ENCODE peak calls at places on chromosome 3, in ten cellular contexts. One of them, this sample, is unnamed. For H3K36me3, the result is how much of the 10 kb centered on the place peaks cover.

GRCh38 chr3:189792046-189792929 is 161.1 kb downstream of the TP63 start:
- DNase-seq in CD4-positive, CD25-positive, alpha-beta regulatory T cell: no peak
- DNase-seq in ovary: no peak
- DNase-seq in left lung: no peak
- DNase-seq in mammary epithelial cell: peak
- DNase-seq in MM.1S: no peak
- DNase-seq in Peyer's patch: no peak
- DNase-seq in naive thymus-derived CD4-positive, alpha-beta T cell: no peak
- DNase-seq in H7: no peak
- DNase-seq in tibial artery: no peak
- DNase-seq in this sample: no peak

GRCh38 chr3:132690040-132690439 is 29.9 kb downstream of the UBA5 start:
- DNase-seq in CD4-positive, CD25-positive, alpha-beta regulatory T cell: no peak
- DNase-seq in H7: no peak
- DNase-seq in mammary epithelial cell: no peak
- DNase-seq in left lung: no peak
- DNase-seq in MM.1S: no peak
- DNase-seq in naive thymus-derived CD4-positive, alpha-beta T cell: no peak
- DNase-seq in tibial artery: no peak
- DNase-seq in Peyer's patch: no peak
- DNase-seq in ovary: no peak
- DNase-seq in this sample: no peak

GRCh38 chr3:171125010-171125409 is 98.5 kb upstream of the SLC2A2 start:
- DNase-seq in left lung: no peak
- DNase-seq in tibial artery: no peak
- DNase-seq in Peyer's patch: no peak
- DNase-seq in naive thymus-derived CD4-positive, alpha-beta T cell: no peak
- DNase-seq in mammary epithelial cell: no peak
- DNase-seq in H7: no peak
- DNase-seq in MM.1S: no peak
- DNase-seq in ovary: no peak
- DNase-seq in CD4-positive, CD25-positive, alpha-beta regulatory T cell: no peak
- DNase-seq in this sample: no peak

GRCh38 chr3:145767909-145768308 is 393.1 kb downstream of the PLOD2 start:
- DNase-seq in MM.1S: peak
- DNase-seq in CD4-positive, CD25-positive, alpha-beta regulatory T cell: no peak
- DNase-seq in naive thymus-derived CD4-positive, alpha-beta T cell: no peak
- DNase-seq in ovary: no peak
- DNase-seq in tibial artery: no peak
- DNase-seq in Peyer's patch: no peak
- DNase-seq in left lung: no peak
- DNase-seq in H7: no peak
- DNase-seq in mammary epithelial cell: no peak
- DNase-seq in this sample: no peak

GRCh38 chr3:39531681-39532080 is 64.2 kb downstream of the MOBP start:
- DNase-seq in left lung: no peak
- DNase-seq in H7: no peak
- DNase-seq in ovary: no peak
- DNase-seq in tibial artery: no peak
- DNase-seq in Peyer's patch: no peak
- DNase-seq in CD4-positive, CD25-positive, alpha-beta regulatory T cell: no peak
- DNase-seq in mammary epithelial cell: peak
- DNase-seq in naive thymus-derived CD4-positive, alpha-beta T cell: no peak
- DNase-seq in MM.1S: no peak
- DNase-seq in this sample: no peak

GRCh38 chr3:174186339-174186984 is 672.7 kb upstream of the NAALADL2 start:
- DNase-seq in naive thymus-derived CD4-positive, alpha-beta T cell: no peak
- DNase-seq in H7: no peak
- DNase-seq in tibial artery: no peak
- DNase-seq in ovary: no peak
- DNase-seq in mammary epithelial cell: no peak
- DNase-seq in left lung: no peak
- DNase-seq in MM.1S: no peak
- DNase-seq in Peyer's patch: no peak
- DNase-seq in CD4-positive, CD25-positive, alpha-beta regulatory T cell: no peak
- DNase-seq in this sample: no peak

GRCh38 chr3:100609305-100609704 is at the start of gene ADGRG7:
- DNase-seq in CD4-positive, CD25-positive, alpha-beta regulatory T cell: peak
- DNase-seq in tibial artery: no peak
- DNase-seq in mammary epithelial cell: no peak
- DNase-seq in H7: no peak
- DNase-seq in naive thymus-derived CD4-positive, alpha-beta T cell: no peak
- DNase-seq in left lung: no peak
- DNase-seq in ovary: no peak
- DNase-seq in Peyer's patch: no peak
- DNase-seq in MM.1S: no peak
- DNase-seq in this sample: no peak

GRCh38 chr3:177357352-177358084 is 160.2 kb upstream of the TBL1XR1 start:
- DNase-seq in H7: no peak
- DNase-seq in MM.1S: peak
- DNase-seq in left lung: no peak
- DNase-seq in Peyer's patch: no peak
- DNase-seq in naive thymus-derived CD4-positive, alpha-beta T cell: no peak
- DNase-seq in mammary epithelial cell: peak
- DNase-seq in CD4-positive, CD25-positive, alpha-beta regulatory T cell: peak
- DNase-seq in tibial artery: peak
- DNase-seq in ovary: no peak
- DNase-seq in this sample: peak

GRCh38 chr3:143424874-143425273 is 305.3 kb downstream of the CHST2 start:
- DNase-seq in Peyer's patch: no peak
- DNase-seq in H7: no peak
- DNase-seq in tibial artery: no peak
- DNase-seq in naive thymus-derived CD4-positive, alpha-beta T cell: no peak
- DNase-seq in left lung: no peak
- DNase-seq in ovary: no peak
- DNase-seq in CD4-positive, CD25-positive, alpha-beta regulatory T cell: no peak
- DNase-seq in mammary epithelial cell: no peak
- DNase-seq in MM.1S: no peak
- DNase-seq in this sample: no peak

GRCh38 chr3:143418391-143418790 is 298.8 kb downstream of the CHST2 start:
- DNase-seq in naive thymus-derived CD4-positive, alpha-beta T cell: no peak
- DNase-seq in ovary: no peak
- DNase-seq in H7: no peak
- DNase-seq in CD4-positive, CD25-positive, alpha-beta regulatory T cell: no peak
- DNase-seq in mammary epithelial cell: no peak
- DNase-seq in MM.1S: no peak
- DNase-seq in left lung: no peak
- DNase-seq in Peyer's patch: no peak
- DNase-seq in tibial artery: no peak
- DNase-seq in this sample: no peak

GRCh38 chr3:143416229-143416628 is 296.7 kb downstream of the CHST2 start:
- DNase-seq in ovary: no peak
- DNase-seq in MM.1S: no peak
- DNase-seq in Peyer's patch: no peak
- DNase-seq in mammary epithelial cell: no peak
- DNase-seq in tibial artery: no peak
- DNase-seq in CD4-positive, CD25-positive, alpha-beta regulatory T cell: no peak
- DNase-seq in H7: no peak
- DNase-seq in left lung: no peak
- DNase-seq in naive thymus-derived CD4-positive, alpha-beta T cell: no peak
- DNase-seq in this sample: no peak

DNA sequence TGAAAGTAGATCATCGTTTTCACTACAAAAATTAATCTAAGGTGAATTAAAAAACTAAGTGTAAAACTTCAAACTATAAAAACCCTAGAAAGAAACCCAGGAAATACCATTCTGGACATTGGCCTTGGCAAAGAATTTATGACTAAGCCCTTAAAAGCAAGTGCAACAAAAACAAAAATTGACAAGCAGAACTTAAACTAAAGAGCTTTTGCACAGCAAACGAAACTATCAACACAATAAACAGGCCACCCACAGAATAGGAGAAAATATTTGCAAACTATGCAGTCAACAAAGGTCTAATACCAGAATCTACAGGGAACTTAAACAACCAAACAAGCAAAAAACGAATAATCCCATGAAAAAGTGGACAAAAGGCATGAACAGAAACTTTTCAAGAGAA is 302.0 kb downstream of the CHST2 start:
- DNase-seq in CD4-positive, CD25-positive, alpha-beta regulatory T cell: no peak
- DNase-seq in Peyer's patch: no peak
- DNase-seq in left lung: no peak
- DNase-seq in H7: no peak
- DNase-seq in tibial artery: no peak
- DNase-seq in naive thymus-derived CD4-positive, alpha-beta T cell: no peak
- DNase-seq in mammary epithelial cell: no peak
- DNase-seq in ovary: no peak
- DNase-seq in MM.1S: no peak
- DNase-seq in this sample: no peak
- H3K36me3 ChIP-seq in CD4-positive, CD25-positive, alpha-beta regulatory T cell: under half
- H3K36me3 ChIP-seq in Peyer's patch: under half
- H3K36me3 ChIP-seq in left lung: under half
- H3K36me3 ChIP-seq in H7: under half
- H3K36me3 ChIP-seq in tibial artery: under half
- H3K36me3 ChIP-seq in naive thymus-derived CD4-positive, alpha-beta T cell: under half
- H3K36me3 ChIP-seq in mammary epithelial cell: under half
- H3K36me3 ChIP-seq in ovary: under half
- H3K36me3 ChIP-seq in MM.1S: under half
- H3K36me3 ChIP-seq in this sample: under half

GRCh38 chr3:155135003-155135402 is 54.9 kb downstream of the MME start:
- DNase-seq in left lung: no peak
- DNase-seq in Peyer's patch: no peak
- DNase-seq in MM.1S: no peak
- DNase-seq in naive thymus-derived CD4-positive, alpha-beta T cell: no peak
- DNase-seq in H7: no peak
- DNase-seq in CD4-positive, CD25-positive, alpha-beta regulatory T cell: no peak
- DNase-seq in mammary epithelial cell: no peak
- DNase-seq in ovary: no peak
- DNase-seq in tibial artery: no peak
- DNase-seq in this sample: no peak

GRCh38 chr3:155130001-155130400 is 49.9 kb downstream of the MME start:
- DNase-seq in naive thymus-derived CD4-positive, alpha-beta T cell: no peak
- DNase-seq in ovary: no peak
- DNase-seq in MM.1S: no peak
- DNase-seq in tibial artery: no peak
- DNase-seq in mammary epithelial cell: no peak
- DNase-seq in H7: no peak
- DNase-seq in Peyer's patch: no peak
- DNase-seq in left lung: no peak
- DNase-seq in CD4-positive, CD25-positive, alpha-beta regulatory T cell: no peak
- DNase-seq in this sample: no peak

GRCh38 chr3:155131104-155131503 is 51.0 kb downstream of the MME start:
- DNase-seq in tibial artery: no peak
- DNase-seq in left lung: no peak
- DNase-seq in MM.1S: no peak
- DNase-seq in mammary epithelial cell: peak
- DNase-seq in naive thymus-derived CD4-positive, alpha-beta T cell: no peak
- DNase-seq in Peyer's patch: no peak
- DNase-seq in CD4-positive, CD25-positive, alpha-beta regulatory T cell: no peak
- DNase-seq in ovary: no peak
- DNase-seq in H7: no peak
- DNase-seq in this sample: no peak

GRCh38 chr3:155129396-155129795 is 49.3 kb downstream of the MME start:
- DNase-seq in naive thymus-derived CD4-positive, alpha-beta T cell: no peak
- DNase-seq in Peyer's patch: no peak
- DNase-seq in ovary: no peak
- DNase-seq in MM.1S: no peak
- DNase-seq in tibial artery: no peak
- DNase-seq in left lung: no peak
- DNase-seq in mammary epithelial cell: no peak
- DNase-seq in CD4-positive, CD25-positive, alpha-beta regulatory T cell: no peak
- DNase-seq in H7: no peak
- DNase-seq in this sample: no peak
- H3K36me3 ChIP-seq in naive thymus-derived CD4-positive, alpha-beta T cell: under half
- H3K36me3 ChIP-seq in Peyer's patch: under half
- H3K36me3 ChIP-seq in ovary: under half
- H3K36me3 ChIP-seq in MM.1S: under half
- H3K36me3 ChIP-seq in tibial artery: under half
- H3K36me3 ChIP-seq in left lung: under half
- H3K36me3 ChIP-seq in mammary epithelial cell: under half
- H3K36me3 ChIP-seq in CD4-positive, CD25-positive, alpha-beta regulatory T cell: under half
- H3K36me3 ChIP-seq in H7: under half
- H3K36me3 ChIP-seq in this sample: under half

GRCh38 chr3:97954193-97954827 is 17.9 kb downstream of the RIOX2 start:
- DNase-seq in H7: no peak
- DNase-seq in tibial artery: no peak
- DNase-seq in Peyer's patch: no peak
- DNase-seq in MM.1S: no peak
- DNase-seq in naive thymus-derived CD4-positive, alpha-beta T cell: no peak
- DNase-seq in left lung: peak
- DNase-seq in mammary epithelial cell: no peak
- DNase-seq in ovary: no peak
- DNase-seq in CD4-positive, CD25-positive, alpha-beta regulatory T cell: no peak
- DNase-seq in this sample: no peak

GRCh38 chr3:97952280-97952679 is 20.0 kb downstream of the RIOX2 start:
- DNase-seq in mammary epithelial cell: no peak
- DNase-seq in H7: no peak
- DNase-seq in ovary: no peak
- DNase-seq in naive thymus-derived CD4-positive, alpha-beta T cell: no peak
- DNase-seq in tibial artery: peak
- DNase-seq in MM.1S: no peak
- DNase-seq in Peyer's patch: no peak
- DNase-seq in CD4-positive, CD25-positive, alpha-beta regulatory T cell: no peak
- DNase-seq in left lung: peak
- DNase-seq in this sample: no peak

GRCh38 chr3:97949743-97950142 is 22.5 kb downstream of the RIOX2 start:
- DNase-seq in CD4-positive, CD25-positive, alpha-beta regulatory T cell: no peak
- DNase-seq in Peyer's patch: no peak
- DNase-seq in left lung: no peak
- DNase-seq in tibial artery: no peak
- DNase-seq in MM.1S: no peak
- DNase-seq in mammary epithelial cell: no peak
- DNase-seq in H7: no peak
- DNase-seq in naive thymus-derived CD4-positive, alpha-beta T cell: no peak
- DNase-seq in ovary: no peak
- DNase-seq in this sample: no peak

GRCh38 chr3:97950360-97950759 is 21.9 kb downstream of the RIOX2 start:
- DNase-seq in ovary: no peak
- DNase-seq in CD4-positive, CD25-positive, alpha-beta regulatory T cell: no peak
- DNase-seq in tibial artery: no peak
- DNase-seq in mammary epithelial cell: no peak
- DNase-seq in Peyer's patch: no peak
- DNase-seq in naive thymus-derived CD4-positive, alpha-beta T cell: no peak
- DNase-seq in left lung: no peak
- DNase-seq in H7: no peak
- DNase-seq in MM.1S: no peak
- DNase-seq in this sample: no peak

GRCh38 chr3:97952872-97953271 is 19.4 kb downstream of the RIOX2 start:
- DNase-seq in MM.1S: no peak
- DNase-seq in Peyer's patch: no peak
- DNase-seq in CD4-positive, CD25-positive, alpha-beta regulatory T cell: no peak
- DNase-seq in naive thymus-derived CD4-positive, alpha-beta T cell: no peak
- DNase-seq in left lung: no peak
- DNase-seq in tibial artery: no peak
- DNase-seq in H7: no peak
- DNase-seq in ovary: no peak
- DNase-seq in mammary epithelial cell: peak
- DNase-seq in this sample: no peak
- H3K36me3 ChIP-seq in MM.1S: under half
- H3K36me3 ChIP-seq in Peyer's patch: under half
- H3K36me3 ChIP-seq in CD4-positive, CD25-positive, alpha-beta regulatory T cell: half or more
- H3K36me3 ChIP-seq in naive thymus-derived CD4-positive, alpha-beta T cell: under half
- H3K36me3 ChIP-seq in left lung: under half
- H3K36me3 ChIP-seq in tibial artery: under half
- H3K36me3 ChIP-seq in H7: under half
- H3K36me3 ChIP-seq in ovary: under half
- H3K36me3 ChIP-seq in mammary epithelial cell: under half
- H3K36me3 ChIP-seq in this sample: under half

DNA sequence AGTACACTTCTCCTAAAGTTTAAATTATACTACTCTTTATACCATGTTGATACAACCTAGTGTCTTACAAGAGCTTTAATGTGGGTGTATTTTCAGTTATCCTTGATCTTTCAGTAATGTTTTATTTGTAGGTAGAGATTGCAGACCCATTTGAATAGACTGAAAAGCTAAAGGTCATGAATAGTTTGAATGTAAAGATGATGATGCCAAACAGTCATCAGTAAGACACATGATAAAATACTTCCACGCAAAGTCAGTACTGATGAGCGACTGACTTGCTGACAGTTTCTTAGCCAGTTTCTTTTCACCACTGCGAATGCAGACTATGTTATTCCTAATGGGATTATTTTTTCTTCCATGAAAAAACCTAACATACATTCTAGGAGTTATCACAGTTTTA is 15.3 kb downstream of the SACM1L start:
- DNase-seq in mammary epithelial cell: no peak
- DNase-seq in naive thymus-derived CD4-positive, alpha-beta T cell: no peak
- DNase-seq in Peyer's patch: no peak
- DNase-seq in H7: no peak
- DNase-seq in CD4-positive, CD25-positive, alpha-beta regulatory T cell: no peak
- DNase-seq in MM.1S: no peak
- DNase-seq in ovary: no peak
- DNase-seq in left lung: no peak
- DNase-seq in tibial artery: no peak
- DNase-seq in this sample: no peak
- H3K36me3 ChIP-seq in mammary epithelial cell: under half
- H3K36me3 ChIP-seq in naive thymus-derived CD4-positive, alpha-beta T cell: under half
- H3K36me3 ChIP-seq in Peyer's patch: under half
- H3K36me3 ChIP-seq in H7: under half
- H3K36me3 ChIP-seq in CD4-positive, CD25-positive, alpha-beta regulatory T cell: half or more
- H3K36me3 ChIP-seq in MM.1S: under half
- H3K36me3 ChIP-seq in ovary: under half
- H3K36me3 ChIP-seq in left lung: under half
- H3K36me3 ChIP-seq in tibial artery: under half
- H3K36me3 ChIP-seq in this sample: under half